ENCODE peak calls at places on chromosomes 11 and 22, in nine cellular contexts. I, C, P, G, T, Y, D, M and A are unnamed samples.

GRCh38 chr22:17087176-17088131 is 2.7 kb downstream of the IL17RA start:
- DNase-seq in I (no peak), C (no peak), P (peak), G (peak), T (peak), Y (no peak), D (peak), M (no peak), A (peak)

GRCh38 chr22:49976439-49977175 is 16.0 kb downstream of the PIM3 start:
- DNase-seq in I (no peak), C (no peak), P (no peak), G (no peak), T (no peak), Y (no peak), D (no peak), M (no peak), A (no peak)

GRCh38 chr22:43541462-43542407 is 129.9 kb downstream of the MPPED1 start:
- DNase-seq in I (no peak), C (no peak), P (no peak), G (no peak), T (no peak), Y (no peak), D (no peak), M (no peak), A (no peak)

GRCh38 chr11:73001615-73002014 is 140.5 kb downstream of the FCHSD2 start:
- DNase-seq in I (peak), C (no peak), P (no peak), G (no peak), T (peak), Y (no peak), D (no peak), M (no peak), A (no peak)

GRCh38 chr22:44497218-44497903 is 672 bp downstream of the RTL6 start:
- DNase-seq in I (no peak), C (peak), P (peak), G (no peak), T (peak), Y (no peak), D (peak), M (no peak), A (peak)

GRCh38 chr11:61343792-61344745 is 11.0 kb downstream of the TKFC start:
- DNase-seq in I (no peak), C (no peak), P (no peak), G (no peak), T (no peak), Y (no peak), D (no peak), M (no peak), A (no peak)

GRCh38 chr11:2211113-2211971 is 39.7 kb upstream of the TH start:
- DNase-seq in I (no peak), C (no peak), P (peak), G (no peak), T (no peak), Y (peak), D (no peak), M (no peak), A (no peak)

GRCh38 chr22:39739338-39740027 is 154.1 kb downstream of the ENTHD1 start:
- DNase-seq in I (no peak), C (no peak), P (no peak), G (no peak), T (no peak), Y (no peak), D (no peak), M (no peak), A (no peak)

GRCh38 chr22:23179381-23180294 is 671 bp upstream of the BCR start:
- DNase-seq in I (no peak), C (peak), P (peak), G (no peak), T (no peak), Y (peak), D (no peak), M (no peak), A (no peak)

GRCh38 chr11:93054279-93054678 is 84.8 kb downstream of the MTNR1B start:
- DNase-seq in I (no peak), C (no peak), P (no peak), G (no peak), T (no peak), Y (no peak), D (peak), M (no peak), A (no peak)

GRCh38 chr22:20420157-20420842 is 17.3 kb downstream of the SCARF2 start:
- DNase-seq in I (no peak), C (no peak), P (no peak), G (no peak), T (no peak), Y (no peak), D (no peak), M (no peak), A (no peak)

GRCh38 chr22:33861216-33861875 is 58.9 kb downstream of the LARGE1 start:
- DNase-seq in I (no peak), C (no peak), P (no peak), G (no peak), T (no peak), Y (no peak), D (no peak), M (no peak), A (no peak)

GRCh38 chr11:11538277-11538960 is 83.4 kb downstream of the GALNT18 start:
- DNase-seq in I (peak), C (peak), P (peak), G (no peak), T (no peak), Y (no peak), D (no peak), M (no peak), A (no peak)

GRCh38 chr11:43035011-43035564 is 276.7 kb upstream of the API5 start:
- DNase-seq in I (no peak), C (no peak), P (no peak), G (no peak), T (no peak), Y (no peak), D (no peak), M (no peak), A (no peak)

GRCh38 chr22:38298312-38299000 is 18.8 kb downstream of the CSNK1E start:
- DNase-seq in I (no peak), C (no peak), P (no peak), G (peak), T (peak), Y (no peak), D (peak), M (no peak), A (peak)

GRCh38 chr11:118921929-118922744 is 3.6 kb downstream of the BCL9L start:
- DNase-seq in I (peak), C (peak), P (peak), G (no peak), T (peak), Y (peak), D (no peak), M (peak), A (peak)

GRCh38 chr22:24330636-24331035 is 60.0 kb downstream of the SPECC1L start:
- DNase-seq in I (no peak), C (no peak), P (no peak), G (no peak), T (peak), Y (no peak), D (no peak), M (no peak), A (no peak)

GRCh38 chr11:96001037-96001436 is 77.1 kb upstream of the MTMR2 start:
- DNase-seq in I (no peak), C (peak), P (no peak), G (peak), T (peak), Y (peak), D (peak), M (peak), A (peak)

GRCh38 chr11:1341928-1342524 is 32.6 kb upstream of the TOLLIP start:
- DNase-seq in I (no peak), C (no peak), P (peak), G (no peak), T (peak), Y (peak), D (no peak), M (no peak), A (peak)

GRCh38 chr22:27278986-27279385 is 522.6 kb downstream of the MN1 start:
- DNase-seq in I (no peak), C (no peak), P (no peak), G (no peak), T (no peak), Y (no peak), D (no peak), M (no peak), A (peak)

GRCh38 chr11:76077575-76078150 is 128.6 kb downstream of the WNT11 start:
- DNase-seq in I (no peak), C (no peak), P (no peak), G (no peak), T (peak), Y (no peak), D (peak), M (no peak), A (no peak)

GRCh38 chr11:92382311-92382710 is 157.7 kb downstream of the FAT3 start:
- DNase-seq in I (no peak), C (no peak), P (no peak), G (no peak), T (no peak), Y (no peak), D (no peak), M (no peak), A (no peak)

GRCh38 chr11:86743223-86744118 is 56.9 kb upstream of the PRSS23 start:
- DNase-seq in I (peak), C (no peak), P (no peak), G (peak), T (peak), Y (peak), D (peak), M (no peak), A (peak)

GRCh38 chr11:96464695-96465307 is 75.0 kb downstream of the JRKL start:
- DNase-seq in I (peak), C (no peak), P (no peak), G (peak), T (peak), Y (no peak), D (peak), M (no peak), A (peak)

GRCh38 chr22:19766235-19766505 is 5.6 kb downstream of the TBX1 start:
- DNase-seq in I (no peak), C (no peak), P (no peak), G (no peak), T (no peak), Y (no peak), D (no peak), M (no peak), A (no peak)

GRCh38 chr11:92859290-92859689 is 110.2 kb upstream of the MTNR1B start:
- DNase-seq in I (no peak), C (no peak), P (no peak), G (no peak), T (no peak), Y (no peak), D (no peak), M (no peak), A (no peak)

GRCh38 chr11:99370557-99371200 is 349.9 kb downstream of the CNTN5 start:
- DNase-seq in I (peak), C (no peak), P (no peak), G (peak), T (peak), Y (no peak), D (peak), M (no peak), A (peak)

GRCh38 chr11:440065-441042 is 1.5 kb downstream of the ANO9 start:
- DNase-seq in I (no peak), C (no peak), P (no peak), G (no peak), T (peak), Y (peak), D (no peak), M (no peak), A (no peak)

GRCh38 chr11:7651700-7652099 is 21.6 kb downstream of the CYB5R2 start:
- DNase-seq in I (no peak), C (no peak), P (no peak), G (no peak), T (no peak), Y (no peak), D (no peak), M (no peak), A (no peak)

GRCh38 chr11:125903753-125904659 is at the start of gene DDX25:
- DNase-seq in I (peak), C (no peak), P (no peak), G (no peak), T (no peak), Y (no peak), D (no peak), M (no peak), A (no peak)

GRCh38 chr11:104024572-104024971 is 11.9 kb upstream of the DDI1 start:
- DNase-seq in I (no peak), C (no peak), P (no peak), G (no peak), T (no peak), Y (no peak), D (no peak), M (no peak), A (no peak)
- TF ChIP-seq CTCF in I (no peak), C (no peak), P (no peak), G (no peak), T (no peak), Y (no peak), D (no peak), M (no peak), A (no peak)

DNA sequence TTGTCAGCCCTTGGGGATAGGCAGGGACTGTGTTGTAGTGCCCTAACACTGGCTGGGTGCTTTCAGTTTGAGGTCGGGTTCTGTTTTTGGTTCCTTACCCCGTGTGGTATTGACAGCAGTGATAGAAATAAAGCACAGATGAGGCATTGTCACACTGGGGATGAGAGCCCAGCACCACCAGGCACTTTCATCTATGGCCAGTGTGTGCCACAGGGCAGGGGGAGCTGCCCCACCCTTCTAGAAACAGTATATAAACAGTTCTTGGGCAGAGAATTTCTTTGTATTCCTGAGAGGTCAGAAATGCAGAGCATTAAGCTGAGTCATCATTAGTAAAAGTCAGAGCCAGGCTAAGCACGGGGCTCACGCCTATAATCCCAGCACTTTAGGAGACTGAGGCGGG is 23.1 kb upstream of the CDC42EP2 start:
- DNase-seq in I (no peak), C (no peak), P (no peak), G (no peak), T (peak), Y (no peak), D (peak), M (no peak), A (peak)
- H3K4me3 ChIP-seq in I (no peak), C (peak), P (no peak), G (no peak), T (peak), Y (no peak), D (no peak), M (no peak), A (peak)

DNA sequence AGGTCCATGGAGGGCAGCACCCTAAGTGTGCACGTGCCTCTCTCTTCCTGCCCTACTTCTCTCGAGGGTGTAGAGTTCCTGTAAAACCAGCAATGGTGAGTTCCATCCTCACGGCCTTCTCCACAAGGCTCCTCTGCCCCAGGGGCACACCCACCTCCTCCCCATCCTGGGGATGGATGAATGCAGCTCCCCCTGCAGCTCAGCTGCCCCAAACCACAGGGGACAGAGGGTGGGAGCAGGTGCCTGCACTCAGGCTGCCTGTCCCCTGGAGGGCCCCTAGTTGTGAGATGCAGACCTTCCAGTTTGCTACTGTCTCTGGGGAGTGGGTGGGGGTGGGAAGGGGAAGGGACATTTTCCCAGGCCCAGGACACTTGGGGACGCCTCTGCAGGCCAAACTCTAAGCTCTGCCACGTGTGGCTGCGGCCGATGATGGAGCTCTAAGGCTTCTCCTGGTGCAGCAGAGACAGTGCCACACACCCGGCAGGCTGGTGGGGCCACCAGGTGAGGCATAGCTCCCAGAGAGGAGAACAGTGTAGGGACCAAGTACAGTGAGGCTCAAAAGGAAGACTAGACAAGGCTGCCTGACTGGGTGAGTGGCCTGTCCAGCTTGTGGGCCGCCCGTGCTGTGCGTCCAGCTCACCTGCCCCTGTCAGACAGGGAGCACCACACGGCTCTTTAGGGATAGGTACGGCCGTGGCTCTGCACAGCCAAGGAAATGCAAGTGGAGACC is 540.9 kb downstream of the TBC1D22A start:
- DNase-seq in I (no peak), C (no peak), P (no peak), G (no peak), T (no peak), Y (no peak), D (no peak), M (no peak), A (no peak)
- TF ChIP-seq CTCF in I (no peak), C (no peak), P (no peak), G (no peak), T (no peak), Y (no peak), D (no peak), M (no peak), A (no peak)

DNA sequence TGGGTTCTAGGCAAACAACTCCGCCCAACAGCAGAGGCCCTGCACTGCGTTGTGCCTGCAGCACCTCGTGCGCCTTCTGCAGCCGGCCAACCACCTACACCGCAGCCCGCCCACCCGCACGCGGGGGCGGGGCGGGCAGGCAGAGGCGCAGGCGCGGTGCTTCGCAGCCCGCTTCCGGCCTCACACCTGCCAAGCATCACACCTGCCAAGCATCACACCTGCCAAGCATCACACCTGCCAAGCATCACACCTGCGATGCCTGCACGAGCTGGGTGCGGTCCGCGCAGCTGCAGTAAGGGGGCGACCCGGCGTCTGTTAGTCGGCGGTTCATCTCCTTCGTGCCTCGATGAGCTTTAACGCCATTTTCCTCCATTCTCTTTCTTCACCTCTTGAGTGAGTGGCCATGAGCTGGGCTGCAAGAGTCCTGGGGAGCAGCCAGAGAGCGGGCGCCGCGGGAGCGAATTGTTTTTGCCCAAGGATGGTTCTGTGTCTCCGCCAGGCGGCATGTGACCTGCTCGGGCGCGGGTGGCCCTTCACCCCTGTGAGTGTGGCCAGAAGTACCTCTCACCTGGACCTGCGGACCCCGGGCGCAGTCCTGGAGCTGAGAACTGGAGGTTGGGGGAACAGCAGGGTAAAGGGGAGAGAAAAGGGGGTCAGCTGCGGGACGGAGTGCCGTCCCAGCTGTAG is at the start of gene LDHAL6A:
- DNase-seq in I (no peak), C (peak), P (no peak), G (no peak), T (no peak), Y (no peak), D (no peak), M (no peak), A (no peak)
- H3K4me3 ChIP-seq in I (no peak), C (no peak), P (no peak), G (no peak), T (no peak), Y (no peak), D (no peak), M (no peak), A (no peak)

GRCh38 chr11:79931692-79932091 is 490.9 kb upstream of the TENM4 start:
- DNase-seq in I (no peak), C (no peak), P (no peak), G (no peak), T (no peak), Y (no peak), D (no peak), M (no peak), A (no peak)
- TF ChIP-seq CTCF in I (no peak), C (no peak), P (no peak), G (no peak), T (no peak), Y (no peak), D (no peak), M (no peak), A (no peak)

GRCh38 chr11:35142481-35143207 is 3.7 kb downstream of the CD44 start:
- DNase-seq in I (no peak), C (no peak), P (no peak), G (no peak), T (peak), Y (peak), D (no peak), M (no peak), A (peak)

GRCh38 chr11:35141034-35141433 is 2.1 kb downstream of the CD44 start:
- DNase-seq in I (peak), C (no peak), P (no peak), G (no peak), T (no peak), Y (no peak), D (no peak), M (no peak), A (no peak)

GRCh38 chr11:35143509-35144102 is 4.6 kb downstream of the CD44 start:
- DNase-seq in I (no peak), C (no peak), P (no peak), G (no peak), T (no peak), Y (no peak), D (no peak), M (no peak), A (no peak)

GRCh38 chr11:35139883-35140282 is 912 bp downstream of the CD44 start:
- DNase-seq in I (no peak), C (no peak), P (no peak), G (no peak), T (no peak), Y (no peak), D (no peak), M (no peak), A (peak)

GRCh38 chr11:35141538-35141937 is 2.6 kb downstream of the CD44 start:
- DNase-seq in I (no peak), C (no peak), P (no peak), G (no peak), T (no peak), Y (peak), D (no peak), M (peak), A (peak)
- H3K4me3 ChIP-seq in I (no peak), C (peak), P (no peak), G (peak), T (peak), Y (peak), D (peak), M (no peak), A (peak)

GRCh38 chr22:42116848-42117424 is 13.7 kb downstream of the CYP2D6 start:
- DNase-seq in I (no peak), C (no peak), P (no peak), G (no peak), T (peak), Y (peak), D (no peak), M (no peak), A (peak)
- TF ChIP-seq CTCF in I (no peak), C (no peak), P (no peak), G (no peak), T (no peak), Y (no peak), D (no peak), M (no peak), A (no peak)

GRCh38 chr11:109000531-109000930 is 335.7 kb downstream of the DDX10 start:
- DNase-seq in I (no peak), C (no peak), P (no peak), G (no peak), T (no peak), Y (no peak), D (no peak), M (no peak), A (no peak)

GRCh38 chr11:108997826-108998225 is 333.0 kb downstream of the DDX10 start:
- DNase-seq in I (no peak), C (no peak), P (no peak), G (no peak), T (no peak), Y (no peak), D (no peak), M (no peak), A (peak)

DNA sequence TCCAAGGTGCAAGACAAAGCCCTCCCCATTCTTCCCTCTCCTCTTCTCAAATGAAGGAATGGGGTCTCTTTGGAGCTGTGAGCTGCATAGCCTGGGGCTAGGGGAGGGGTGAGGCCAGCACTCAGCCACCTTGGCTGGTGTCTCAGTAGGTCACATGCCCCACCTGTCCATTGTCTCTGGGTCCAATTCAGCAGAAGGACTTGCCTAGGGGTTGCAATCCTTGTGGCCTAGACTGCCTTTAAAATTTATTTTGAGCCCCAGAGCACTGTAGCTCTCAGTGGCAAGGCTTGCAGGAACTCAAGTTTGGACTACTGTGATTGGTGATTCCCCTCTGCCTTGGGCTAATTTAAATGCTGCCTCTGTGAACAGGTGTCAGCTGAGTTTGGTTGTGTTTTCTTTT is 336.7 kb downstream of the DDX10 start:
- DNase-seq in I (no peak), C (no peak), P (no peak), G (no peak), T (no peak), Y (no peak), D (no peak), M (no peak), A (no peak)
- H3K4me3 ChIP-seq in I (no peak), C (no peak), P (no peak), G (no peak), T (no peak), Y (no peak), D (no peak), M (no peak), A (no peak)